ENCODE peak calls at places on chromosomes 7 and 10, in four cellular contexts. B is HepG2, P is K562, X is GM12878. M is an unnamed sample.

GRCh38 chr7:11742496-11742895 is 89.5 kb downstream of the THSD7A start:
- DNase-seq in P (no peak), B (no peak), X (no peak), M (no peak)

GRCh38 chr7:123431075-123431614 is 103.2 kb downstream of the IQUB start:
- DNase-seq in X (no peak), B (no peak), P (no peak), M (no peak)

GRCh38 chr7:30445770-30446169 is 32.8 kb downstream of the NOD1 start:
- DNase-seq in P (peak), B (peak), X (peak), M (peak)

GRCh38 chr7:138116156-138116555 is 39.9 kb downstream of the AKR1D1 start:
- DNase-seq in P (no peak), B (no peak), X (no peak), M (no peak)

GRCh38 chr10:22634606-22635467 is 79.5 kb downstream of the PIP4K2A start:
- DNase-seq in B (no peak), X (no peak), P (no peak), M (no peak)

GRCh38 chr7:67947651-67948050 is 951.0 kb downstream of the TYW1 start:
- DNase-seq in B (no peak), P (no peak), X (no peak), M (no peak)

GRCh38 chr7:33649476-33650441 is 255.6 kb upstream of the BMPER start:
- DNase-seq in B (no peak), P (no peak), X (no peak), M (no peak)

GRCh38 chr10:131626274-131626673 is 274.5 kb upstream of the PPP2R2D start:
- DNase-seq in B (no peak), X (no peak), P (no peak), M (no peak)

GRCh38 chr7:82234457-82235049 is 209.0 kb downstream of the CACNA2D1 start:
- DNase-seq in B (peak), X (no peak), P (no peak), M (no peak)

GRCh38 chr10:33333260-33334169 is 952 bp downstream of the NRP1 start:
- DNase-seq in P (no peak), B (no peak), X (no peak), M (no peak)

GRCh38 chr7:27110163-27110976 is 7.9 kb upstream of the HOXA2 start:
- DNase-seq in B (no peak), X (no peak), P (no peak), M (peak)

GRCh38 chr10:120365872-120366271 is 91.2 kb upstream of the PLPP4 start:
- DNase-seq in X (no peak), P (no peak), B (no peak), M (no peak)

GRCh38 chr10:113300628-113301027 is 252.2 kb upstream of the HABP2 start:
- DNase-seq in X (peak), B (no peak), P (no peak), M (no peak)

GRCh38 chr7:4103352-4104091 is 578.6 kb upstream of the FOXK1 start:
- DNase-seq in X (no peak), B (peak), P (peak), M (no peak)

GRCh38 chr10:103685880-103686669 is 169.3 kb downstream of the SH3PXD2A start:
- DNase-seq in X (no peak), B (peak), P (peak), M (peak)

GRCh38 chr7:42244828-42245227 is 7.8 kb upstream of the GLI3 start:
- DNase-seq in P (no peak), B (no peak), X (no peak), M (no peak)

GRCh38 chr7:112550468-112551060 is 69.8 kb downstream of the LSMEM1 start:
- DNase-seq in B (peak), P (peak), X (peak), M (no peak)

GRCh38 chr7:94087664-94088352 is 83.7 kb upstream of the BET1 start:
- DNase-seq in P (peak), B (peak), X (peak), M (peak)

GRCh38 chr7:110522751-110523200 is 568.2 kb upstream of the LRRN3 start:
- DNase-seq in P (no peak), B (peak), X (no peak), M (no peak)

GRCh38 chr7:95596183-95597135 is at the start of gene PDK4:
- DNase-seq in P (no peak), B (no peak), X (no peak), M (peak)

GRCh38 chr7:77995717-77996116 is 197.1 kb downstream of the PHTF2 start:
- DNase-seq in X (no peak), B (peak), P (peak), M (peak)

GRCh38 chr7:108581655-108582491 is 12.2 kb downstream of the DNAJB9 start:
- DNase-seq in P (no peak), B (peak), X (no peak), M (no peak)

GRCh38 chr7:98211221-98211675 is at the start of gene BHLHA15:
- DNase-seq in P (peak), X (no peak), B (peak), M (peak)

GRCh38 chr7:43248961-43249807 is 136.7 kb downstream of the HECW1 start:
- DNase-seq in P (peak), X (no peak), B (no peak), M (no peak)

GRCh38 chr10:12181065-12181775 is 14.5 kb downstream of the NUDT5 start:
- DNase-seq in P (no peak), B (no peak), X (peak), M (no peak)

GRCh38 chr7:15780271-15780670 is 93.8 kb upstream of the MEOX2 start:
- DNase-seq in B (no peak), X (no peak), P (no peak), M (no peak)
- TF ChIP-seq NR2C2 in B (no peak), X (no peak), P (no peak), M (no peak)

GRCh38 chr7:20412023-20412422 is 81.3 kb downstream of the ITGB8 start:
- DNase-seq in B (no peak), X (no peak), P (no peak), M (no peak)

GRCh38 chr7:20408467-20408826 is 77.7 kb downstream of the ITGB8 start:
- DNase-seq in X (no peak), P (no peak), B (no peak), M (no peak)

GRCh38 chr7:20404371-20404770 is 73.7 kb downstream of the ITGB8 start:
- DNase-seq in P (no peak), X (no peak), B (no peak), M (no peak)

GRCh38 chr7:20409961-20410360 is 79.3 kb downstream of the ITGB8 start:
- DNase-seq in B (no peak), P (no peak), X (no peak), M (no peak)

GRCh38 chr7:20407585-20408466 is 77.1 kb downstream of the ITGB8 start:
- DNase-seq in X (no peak), P (no peak), B (no peak), M (no peak)
- TF ChIP-seq NR2C2 in X (no peak), P (no peak), B (no peak), M (no peak)

GRCh38 chr10:29104661-29105369 is 184.1 kb upstream of the LYZL1 start:
- DNase-seq in P (no peak), X (no peak), B (peak), M (no peak)

GRCh38 chr10:29105516-29106215 is 183.2 kb upstream of the LYZL1 start:
- DNase-seq in B (peak), P (no peak), X (no peak), M (no peak)

GRCh38 chr10:29100505-29100904 is 188.4 kb upstream of the LYZL1 start:
- DNase-seq in B (no peak), X (no peak), P (no peak), M (no peak)

GRCh38 chr10:29102233-29102632 is 186.6 kb upstream of the LYZL1 start:
- DNase-seq in X (no peak), B (no peak), P (no peak), M (no peak)

DNA sequence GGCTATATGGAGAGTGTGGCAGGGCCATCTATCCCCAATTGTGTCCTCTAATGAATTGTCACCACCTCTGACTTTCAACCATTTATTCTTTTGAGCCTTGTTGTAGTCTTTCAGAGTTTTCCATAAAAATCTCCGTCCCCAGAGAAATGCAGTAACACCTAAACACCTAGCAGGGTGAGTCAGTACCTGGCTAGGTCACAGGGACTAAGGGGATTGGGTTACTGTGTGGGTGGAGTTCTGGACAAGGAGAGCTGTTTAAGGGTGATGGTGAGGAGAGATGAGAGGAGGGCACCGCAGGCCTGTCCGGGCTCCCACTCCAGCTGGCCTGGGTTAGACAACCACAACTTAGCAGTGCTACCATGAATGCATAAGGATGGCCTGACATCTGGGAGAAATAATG is 186.2 kb upstream of the LYZL1 start:
- DNase-seq in B (no peak), P (no peak), X (no peak), M (no peak)
- TF ChIP-seq NR2C2 in B (no peak), P (no peak), X (no peak), M (no peak)

DNA sequence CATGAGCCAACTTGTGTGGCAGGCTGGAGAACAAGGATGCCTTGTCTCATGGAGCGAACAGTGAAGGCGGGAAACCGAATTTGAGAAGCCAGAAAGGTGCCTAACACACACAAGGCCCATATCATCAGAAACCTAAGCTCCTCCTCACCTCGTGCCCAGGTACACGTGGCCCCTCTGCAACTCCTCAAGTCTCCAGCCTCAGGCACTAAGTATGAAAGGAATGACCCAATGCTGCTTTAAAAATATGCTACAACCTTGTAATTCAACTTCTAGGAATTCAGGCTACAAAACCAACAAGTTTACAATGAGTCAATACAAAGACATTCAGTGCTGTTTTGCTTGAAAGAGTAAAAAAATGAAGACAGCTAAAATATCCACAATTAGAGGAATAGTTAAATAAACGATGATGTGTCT is 95.7 kb downstream of the CDK6 start:
- DNase-seq in X (no peak), B (no peak), P (no peak), M (no peak)
- TF ChIP-seq NR2C2 in X (no peak), B (no peak), P (no peak), M (no peak)